ENCODE peak calls at places on chromosome 2, in four cellular contexts. W is left cardiac atrium, U is occipital lobe, Q is NCI-H748 treated with DMSO at 0.1 percent for 48 hours. M is an unnamed sample.

GRCh38 chr2:46909771-46910419 is 5.7 kb downstream of the MCFD2 start:
- DNase-seq in W (no peak), U (no peak), Q (no peak), M (no peak)

GRCh38 chr2:11667866-11668637 is 1.9 kb downstream of the NTSR2 start:
- DNase-seq in W (no peak), U (no peak), Q (no peak), M (peak; percentile 14)

GRCh38 chr2:127255721-127256120 is 35.6 kb upstream of the CYP27C1 start:
- DNase-seq in W (no peak), U (no peak), Q (no peak), M (no peak)

GRCh38 chr2:216574586-216574985 is 58.6 kb upstream of the IGFBP2 start:
- DNase-seq in W (no peak), U (no peak), Q (no peak), M (no peak)

GRCh38 chr2:102735431-102736130 is 26.2 kb upstream of the TMEM182 start:
- DNase-seq in W (no peak), U (no peak), Q (peak; percentile 7), M (no peak)

GRCh38 chr2:71710367-71710766 is 257.0 kb downstream of the DYSF start:
- DNase-seq in W (no peak), U (no peak), Q (no peak), M (no peak)

GRCh38 chr2:98474979-98475632 is 30.4 kb downstream of the INPP4A start:
- DNase-seq in W (no peak), U (no peak), Q (no peak), M (no peak)

GRCh38 chr2:127705281-127706065 is 4.2 kb downstream of the SFT2D3 start:
- DNase-seq in W (no peak), U (no peak), Q (no peak), M (no peak)

GRCh38 chr2:151568541-151568940 is 158.8 kb downstream of the RIF1 start:
- DNase-seq in W (no peak), U (no peak), Q (no peak), M (no peak)

GRCh38 chr2:236217926-236218325 is 46.3 kb downstream of the ASB18 start:
- DNase-seq in W (no peak), U (no peak), Q (no peak), M (no peak)